ENCODE peak calls at places on chromosomes 12 and 14, in four cellular contexts. G, M, I and X are unnamed samples.

GRCh38 chr14:63770187-63770807 is 42.4 kb upstream of the SGPP1 start:
- DNase-seq in G (no peak), M (peak; percentile 60), I (peak; percentile 31), X (peak; percentile 54)

GRCh38 chr12:50055831-50056628 is 1.4 kb upstream of the ASIC1 start:
- DNase-seq in G (no peak), M (peak; percentile 63), I (peak; percentile 83), X (peak; percentile 46)

GRCh38 chr12:113261847-113262470 is 40.7 kb downstream of the TPCN1 start:
- DNase-seq in G (no peak), M (no peak), I (no peak), X (no peak)

GRCh38 chr12:9692909-9693308 is 23.4 kb downstream of the CLEC2D start:
- DNase-seq in G (no peak), M (peak; percentile 44), I (no peak), X (no peak)

GRCh38 chr14:69458350-69458749 is 26.2 kb upstream of the PLEKHD1 start:
- DNase-seq in G (no peak), M (no peak), I (no peak), X (no peak)

GRCh38 chr12:51832708-51833107 is 15.8 kb downstream of the FIGNL2 start:
- DNase-seq in G (no peak), M (no peak), I (no peak), X (no peak)

GRCh38 chr14:88044129-88044727 is 39.3 kb downstream of the GPR65 start:
- DNase-seq in G (peak; percentile 68), M (peak; percentile 4), I (no peak), X (no peak)

GRCh38 chr14:55721353-55721752 is 141.3 kb downstream of the KTN1 start:
- DNase-seq in G (no peak), M (peak; percentile 77), I (peak; percentile 3), X (no peak)

GRCh38 chr12:132545955-132546354 is 56.0 kb downstream of the FBRSL1 start:
- DNase-seq in G (no peak), M (peak; percentile 44), I (no peak), X (no peak)